ENCODE peak calls at places on chromosome 7, in seven cellular contexts. One of them, this sample, is unnamed.

GRCh38 chr7:141355057-141355456 is 196.2 kb upstream of the AGK start:
- DNase-seq in foreskin fibroblast: no peak
- DNase-seq in epithelial cell of esophagus: no peak
- DNase-seq in activated CD4-positive, alpha-beta T cell treated with anti-CD3 and anti-CD28 coated beads for 48 hours: no peak
- DNase-seq in vagina: no peak
- DNase-seq in activated T-cell treated with anti-CD3 and anti-CD28 coated beads, Interleukin-2, amount 50 U/mL, for 4 hours: no peak
- DNase-seq in fibroblast of lung: peak; percentile 67
- DNase-seq in this sample: no peak

GRCh38 chr7:42432644-42433043 is 195.6 kb upstream of the GLI3 start:
- DNase-seq in fibroblast of lung: no peak
- DNase-seq in epithelial cell of esophagus: no peak
- DNase-seq in activated T-cell treated with anti-CD3 and anti-CD28 coated beads, Interleukin-2, amount 50 U/mL, for 4 hours: no peak
- DNase-seq in vagina: no peak
- DNase-seq in foreskin fibroblast: no peak
- DNase-seq in activated CD4-positive, alpha-beta T cell treated with anti-CD3 and anti-CD28 coated beads for 48 hours: no peak
- DNase-seq in this sample: no peak

GRCh38 chr7:1670894-1671875 is 1.1 kb downstream of the ELFN1 start:
- DNase-seq in activated CD4-positive, alpha-beta T cell treated with anti-CD3 and anti-CD28 coated beads for 48 hours: no peak
- DNase-seq in fibroblast of lung: no peak
- DNase-seq in vagina: no peak
- DNase-seq in foreskin fibroblast: no peak
- DNase-seq in activated T-cell treated with anti-CD3 and anti-CD28 coated beads, Interleukin-2, amount 50 U/mL, for 4 hours: no peak
- DNase-seq in epithelial cell of esophagus: no peak
- DNase-seq in this sample: no peak

GRCh38 chr7:123209786-123210185 is 10.0 kb upstream of the SLC13A1 start:
- DNase-seq in epithelial cell of esophagus: peak; percentile 2
- DNase-seq in activated CD4-positive, alpha-beta T cell treated with anti-CD3 and anti-CD28 coated beads for 48 hours: no peak
- DNase-seq in fibroblast of lung: peak; percentile 15
- DNase-seq in activated T-cell treated with anti-CD3 and anti-CD28 coated beads, Interleukin-2, amount 50 U/mL, for 4 hours: no peak
- DNase-seq in foreskin fibroblast: no peak
- DNase-seq in vagina: no peak
- DNase-seq in this sample: no peak

GRCh38 chr7:116728413-116728812 is 56.4 kb downstream of the MET start:
- DNase-seq in epithelial cell of esophagus: no peak
- DNase-seq in fibroblast of lung: no peak
- DNase-seq in foreskin fibroblast: no peak
- DNase-seq in activated T-cell treated with anti-CD3 and anti-CD28 coated beads, Interleukin-2, amount 50 U/mL, for 4 hours: no peak
- DNase-seq in activated CD4-positive, alpha-beta T cell treated with anti-CD3 and anti-CD28 coated beads for 48 hours: no peak
- DNase-seq in vagina: no peak
- DNase-seq in this sample: no peak

GRCh38 chr7:157693521-157694388 is 357.0 kb downstream of the DNAJB6 start:
- DNase-seq in activated T-cell treated with anti-CD3 and anti-CD28 coated beads, Interleukin-2, amount 50 U/mL, for 4 hours: no peak
- DNase-seq in fibroblast of lung: no peak
- DNase-seq in activated CD4-positive, alpha-beta T cell treated with anti-CD3 and anti-CD28 coated beads for 48 hours: no peak
- DNase-seq in foreskin fibroblast: no peak
- DNase-seq in epithelial cell of esophagus: no peak
- DNase-seq in vagina: no peak
- DNase-seq in this sample: no peak

GRCh38 chr7:137771679-137772078 is 75.1 kb downstream of the DGKI start:
- DNase-seq in epithelial cell of esophagus: no peak
- DNase-seq in activated CD4-positive, alpha-beta T cell treated with anti-CD3 and anti-CD28 coated beads for 48 hours: no peak
- DNase-seq in vagina: no peak
- DNase-seq in activated T-cell treated with anti-CD3 and anti-CD28 coated beads, Interleukin-2, amount 50 U/mL, for 4 hours: no peak
- DNase-seq in fibroblast of lung: peak; percentile 98
- DNase-seq in foreskin fibroblast: peak; percentile 80
- DNase-seq in this sample: no peak

GRCh38 chr7:138864667-138865066 is 66.7 kb upstream of the ATP6V0A4 start:
- DNase-seq in epithelial cell of esophagus: peak; percentile 95
- DNase-seq in activated CD4-positive, alpha-beta T cell treated with anti-CD3 and anti-CD28 coated beads for 48 hours: no peak
- DNase-seq in fibroblast of lung: peak; percentile 85
- DNase-seq in vagina: no peak
- DNase-seq in foreskin fibroblast: peak; percentile 74
- DNase-seq in activated T-cell treated with anti-CD3 and anti-CD28 coated beads, Interleukin-2, amount 50 U/mL, for 4 hours: no peak
- DNase-seq in this sample: no peak

GRCh38 chr7:91628742-91629141 is 251.8 kb downstream of the MTERF1 start:
- DNase-seq in foreskin fibroblast: no peak
- DNase-seq in activated CD4-positive, alpha-beta T cell treated with anti-CD3 and anti-CD28 coated beads for 48 hours: no peak
- DNase-seq in fibroblast of lung: peak; percentile 4
- DNase-seq in vagina: no peak
- DNase-seq in activated T-cell treated with anti-CD3 and anti-CD28 coated beads, Interleukin-2, amount 50 U/mL, for 4 hours: no peak
- DNase-seq in epithelial cell of esophagus: no peak
- DNase-seq in this sample: no peak

GRCh38 chr7:125088555-125088954 is 158.9 kb upstream of the POT1 start:
- DNase-seq in activated T-cell treated with anti-CD3 and anti-CD28 coated beads, Interleukin-2, amount 50 U/mL, for 4 hours: no peak
- DNase-seq in epithelial cell of esophagus: peak; percentile 48
- DNase-seq in vagina: no peak
- DNase-seq in foreskin fibroblast: no peak
- DNase-seq in fibroblast of lung: no peak
- DNase-seq in activated CD4-positive, alpha-beta T cell treated with anti-CD3 and anti-CD28 coated beads for 48 hours: no peak
- DNase-seq in this sample: no peak

This sample was measured in gastrocnemius medialis.